ENCODE peak calls at places on chromosomes 3 and 15, in seven cellular contexts. One of them, this sample, is unnamed.

GRCh38 chr15:72782993-72783562 is 480 bp downstream of the ADPGK start:
- DNase-seq in Peyer's patch: peak; percentile 67
- DNase-seq in AG04450: no peak
- DNase-seq in HCT116: no peak
- DNase-seq in PC-3: peak; percentile 12
- DNase-seq in neural progenitor cell: no peak
- DNase-seq in endothelial cell of umbilical vein: no peak
- DNase-seq in this sample: no peak

GRCh38 chr15:83793069-83793468 is 139.1 kb downstream of the ADAMTSL3 start:
- DNase-seq in AG04450: no peak
- DNase-seq in PC-3: no peak
- DNase-seq in Peyer's patch: no peak
- DNase-seq in endothelial cell of umbilical vein: no peak
- DNase-seq in neural progenitor cell: no peak
- DNase-seq in HCT116: no peak
- DNase-seq in this sample: no peak

GRCh38 chr15:78761020-78761419 is 50.2 kb downstream of the ADAMTS7 start:
- DNase-seq in neural progenitor cell: no peak
- DNase-seq in Peyer's patch: peak; percentile 44
- DNase-seq in PC-3: no peak
- DNase-seq in AG04450: no peak
- DNase-seq in endothelial cell of umbilical vein: no peak
- DNase-seq in HCT116: no peak
- DNase-seq in this sample: no peak

GRCh38 chr3:126266291-126266840 is 86.0 kb upstream of the ALDH1L1 start:
- DNase-seq in neural progenitor cell: peak; percentile 63
- DNase-seq in AG04450: no peak
- DNase-seq in Peyer's patch: peak; percentile 44
- DNase-seq in endothelial cell of umbilical vein: no peak
- DNase-seq in HCT116: no peak
- DNase-seq in PC-3: no peak
- DNase-seq in this sample: no peak

GRCh38 chr15:47184003-47184404 is 533.3 kb upstream of the SEMA6D start:
- DNase-seq in AG04450: no peak
- DNase-seq in Peyer's patch: no peak
- DNase-seq in endothelial cell of umbilical vein: peak; percentile 62
- DNase-seq in HCT116: no peak
- DNase-seq in PC-3: no peak
- DNase-seq in neural progenitor cell: peak; percentile 67
- DNase-seq in this sample: peak; percentile 12

GRCh38 chr3:172629470-172629869 is 81.4 kb downstream of the NCEH1 start:
- DNase-seq in endothelial cell of umbilical vein: no peak
- DNase-seq in AG04450: no peak
- DNase-seq in Peyer's patch: no peak
- DNase-seq in neural progenitor cell: no peak
- DNase-seq in HCT116: no peak
- DNase-seq in PC-3: no peak
- DNase-seq in this sample: peak; percentile 49

GRCh38 chr3:25473246-25473645 is 45.2 kb downstream of the RARB start:
- DNase-seq in PC-3: no peak
- DNase-seq in AG04450: no peak
- DNase-seq in HCT116: no peak
- DNase-seq in neural progenitor cell: peak; percentile 15
- DNase-seq in Peyer's patch: no peak
- DNase-seq in endothelial cell of umbilical vein: no peak
- DNase-seq in this sample: no peak

GRCh38 chr3:127694467-127695215 is 21.9 kb downstream of the ABTB1 start:
- DNase-seq in neural progenitor cell: peak; percentile 51
- DNase-seq in AG04450: no peak
- DNase-seq in endothelial cell of umbilical vein: peak; percentile 36
- DNase-seq in HCT116: peak; percentile 38
- DNase-seq in PC-3: peak; percentile 72
- DNase-seq in Peyer's patch: no peak
- DNase-seq in this sample: no peak

GRCh38 chr3:142434503-142434902 is 13.3 kb downstream of the XRN1 start:
- DNase-seq in AG04450: no peak
- DNase-seq in HCT116: no peak
- DNase-seq in neural progenitor cell: no peak
- DNase-seq in endothelial cell of umbilical vein: peak; percentile 57
- DNase-seq in Peyer's patch: no peak
- DNase-seq in PC-3: no peak
- DNase-seq in this sample: no peak

GRCh38 chr3:28699283-28699682 is 350.7 kb upstream of the AZI2 start:
- DNase-seq in HCT116: no peak
- DNase-seq in neural progenitor cell: no peak
- DNase-seq in AG04450: no peak
- DNase-seq in PC-3: peak; percentile 28
- DNase-seq in endothelial cell of umbilical vein: no peak
- DNase-seq in Peyer's patch: no peak
- DNase-seq in this sample: no peak

GRCh38 chr3:179336345-179336929 is 11.1 kb upstream of the MFN1 start:
- DNase-seq in neural progenitor cell: no peak
- DNase-seq in AG04450: no peak
- DNase-seq in Peyer's patch: no peak
- DNase-seq in endothelial cell of umbilical vein: no peak
- DNase-seq in HCT116: no peak
- DNase-seq in PC-3: no peak
- DNase-seq in this sample: no peak

GRCh38 chr15:81781316-81781868 is 264.4 kb downstream of the MEX3B start:
- DNase-seq in neural progenitor cell: no peak
- DNase-seq in HCT116: no peak
- DNase-seq in endothelial cell of umbilical vein: no peak
- DNase-seq in Peyer's patch: no peak
- DNase-seq in AG04450: no peak
- DNase-seq in PC-3: no peak
- DNase-seq in this sample: no peak

GRCh38 chr3:132317229-132317948 is at the start of gene ACP3:
- DNase-seq in PC-3: peak; percentile 95
- DNase-seq in Peyer's patch: no peak
- DNase-seq in AG04450: peak; percentile 32
- DNase-seq in HCT116: peak; percentile 43
- DNase-seq in endothelial cell of umbilical vein: peak; percentile 10
- DNase-seq in neural progenitor cell: peak; percentile 31
- DNase-seq in this sample: peak; percentile 37

GRCh38 chr15:40982855-40983254 is 29.6 kb downstream of the CHAC1 start:
- DNase-seq in HCT116: no peak
- DNase-seq in endothelial cell of umbilical vein: peak; percentile 93
- DNase-seq in AG04450: peak; percentile 67
- DNase-seq in neural progenitor cell: no peak
- DNase-seq in PC-3: no peak
- DNase-seq in Peyer's patch: no peak
- DNase-seq in this sample: peak; percentile 44

GRCh38 chr15:58420579-58421043 is 11.2 kb upstream of the LIPC start:
- DNase-seq in AG04450: no peak
- DNase-seq in endothelial cell of umbilical vein: no peak
- DNase-seq in Peyer's patch: no peak
- DNase-seq in HCT116: no peak
- DNase-seq in neural progenitor cell: no peak
- DNase-seq in PC-3: no peak
- DNase-seq in this sample: no peak

GRCh38 chr3:43223670-43224364 is 62.5 kb upstream of the SNRK start:
- DNase-seq in endothelial cell of umbilical vein: peak; percentile 63
- DNase-seq in neural progenitor cell: no peak
- DNase-seq in PC-3: no peak
- DNase-seq in HCT116: no peak
- DNase-seq in AG04450: no peak
- DNase-seq in Peyer's patch: no peak
- DNase-seq in this sample: no peak
- TF ChIP-seq CTCF in endothelial cell of umbilical vein: peak; percentile 34
- TF ChIP-seq CTCF in neural progenitor cell: peak; percentile 10
- TF ChIP-seq CTCF in PC-3: peak; percentile 54
- TF ChIP-seq CTCF in HCT116: peak; percentile 22
- TF ChIP-seq CTCF in AG04450: peak; percentile 56
- TF ChIP-seq CTCF in Peyer's patch: peak; percentile 14
- TF ChIP-seq CTCF in this sample: peak; percentile 37

GRCh38 chr3:99909714-99910508 is 92.2 kb downstream of the CMSS1 start:
- DNase-seq in HCT116: no peak
- DNase-seq in Peyer's patch: no peak
- DNase-seq in endothelial cell of umbilical vein: peak; percentile 61
- DNase-seq in AG04450: no peak
- DNase-seq in neural progenitor cell: no peak
- DNase-seq in PC-3: peak; percentile 98
- DNase-seq in this sample: peak; percentile 51
- H3K27ac ChIP-seq in HCT116: peak overlapping the region; percentile 26
- H3K27ac ChIP-seq in Peyer's patch: no peak overlapping the region
- H3K27ac ChIP-seq in endothelial cell of umbilical vein: peak overlapping the region; percentile 42
- H3K27ac ChIP-seq in AG04450: no peak overlapping the region
- H3K27ac ChIP-seq in neural progenitor cell: no peak overlapping the region
- H3K27ac ChIP-seq in PC-3: peak overlapping the region; percentile 87
- H3K27ac ChIP-seq in this sample: peak overlapping the region; percentile 57

GRCh38 chr3:71926690-71927089 is 141.7 kb upstream of the PROK2 start:
- DNase-seq in AG04450: no peak
- DNase-seq in HCT116: no peak
- DNase-seq in Peyer's patch: no peak
- DNase-seq in endothelial cell of umbilical vein: no peak
- DNase-seq in PC-3: no peak
- DNase-seq in neural progenitor cell: no peak
- DNase-seq in this sample: no peak

GRCh38 chr3:71928215-71928614 is 143.3 kb upstream of the PROK2 start:
- DNase-seq in Peyer's patch: no peak
- DNase-seq in PC-3: no peak
- DNase-seq in AG04450: no peak
- DNase-seq in endothelial cell of umbilical vein: no peak
- DNase-seq in neural progenitor cell: no peak
- DNase-seq in HCT116: no peak
- DNase-seq in this sample: no peak

GRCh38 chr3:71927505-71928066 is 142.6 kb upstream of the PROK2 start:
- DNase-seq in endothelial cell of umbilical vein: no peak
- DNase-seq in HCT116: no peak
- DNase-seq in neural progenitor cell: no peak
- DNase-seq in AG04450: no peak
- DNase-seq in Peyer's patch: no peak
- DNase-seq in PC-3: no peak
- DNase-seq in this sample: no peak

GRCh38 chr3:71924721-71925120 is 139.8 kb upstream of the PROK2 start:
- DNase-seq in HCT116: no peak
- DNase-seq in neural progenitor cell: no peak
- DNase-seq in Peyer's patch: no peak
- DNase-seq in endothelial cell of umbilical vein: no peak
- DNase-seq in PC-3: no peak
- DNase-seq in AG04450: no peak
- DNase-seq in this sample: no peak

GRCh38 chr3:71926242-71926560 is 141.3 kb upstream of the PROK2 start:
- DNase-seq in endothelial cell of umbilical vein: no peak
- DNase-seq in PC-3: peak; percentile 74
- DNase-seq in Peyer's patch: peak; percentile 62
- DNase-seq in HCT116: peak; percentile 65
- DNase-seq in neural progenitor cell: peak; percentile 44
- DNase-seq in AG04450: no peak
- DNase-seq in this sample: no peak
- TF ChIP-seq CTCF in endothelial cell of umbilical vein: no peak
- TF ChIP-seq CTCF in PC-3: peak; percentile 84
- TF ChIP-seq CTCF in Peyer's patch: no peak
- TF ChIP-seq CTCF in HCT116: peak; percentile 77
- TF ChIP-seq CTCF in neural progenitor cell: peak; percentile 46
- TF ChIP-seq CTCF in AG04450: peak; percentile 23
- TF ChIP-seq CTCF in this sample: peak; percentile 46

DNA sequence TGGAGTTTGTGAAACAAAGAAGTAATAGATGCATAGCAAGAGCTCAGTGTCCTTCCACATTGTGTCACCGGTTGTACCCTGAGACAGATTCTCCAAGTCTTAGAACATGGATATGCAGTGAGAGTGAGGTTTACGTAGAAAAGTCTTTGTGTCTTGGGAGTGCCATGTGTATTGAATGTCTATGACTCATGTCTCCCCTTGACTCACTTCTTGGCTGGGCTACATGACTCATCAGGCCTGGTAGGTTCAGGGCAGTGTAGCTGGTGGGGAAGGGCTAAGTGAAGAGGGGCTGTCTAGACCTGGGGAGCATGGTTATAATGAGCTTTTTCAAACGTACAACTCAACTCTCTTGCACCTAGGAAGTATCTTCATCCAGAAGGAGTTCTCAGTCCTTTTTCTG is 167.4 kb downstream of the GAP43 start:
- DNase-seq in AG04450: peak; percentile 83
- DNase-seq in HCT116: peak; percentile 94
- DNase-seq in neural progenitor cell: no peak
- DNase-seq in endothelial cell of umbilical vein: peak; percentile 75
- DNase-seq in PC-3: peak; percentile 98
- DNase-seq in Peyer's patch: no peak
- DNase-seq in this sample: peak; percentile 98
- H3K27ac ChIP-seq in AG04450: peak overlapping the region; percentile 66
- H3K27ac ChIP-seq in HCT116: peak overlapping the region; percentile 46
- H3K27ac ChIP-seq in neural progenitor cell: no peak overlapping the region
- H3K27ac ChIP-seq in endothelial cell of umbilical vein: peak overlapping the region; percentile 55
- H3K27ac ChIP-seq in PC-3: peak overlapping the region; percentile 93
- H3K27ac ChIP-seq in Peyer's patch: no peak overlapping the region
- H3K27ac ChIP-seq in this sample: peak overlapping the region; percentile 95

DNA sequence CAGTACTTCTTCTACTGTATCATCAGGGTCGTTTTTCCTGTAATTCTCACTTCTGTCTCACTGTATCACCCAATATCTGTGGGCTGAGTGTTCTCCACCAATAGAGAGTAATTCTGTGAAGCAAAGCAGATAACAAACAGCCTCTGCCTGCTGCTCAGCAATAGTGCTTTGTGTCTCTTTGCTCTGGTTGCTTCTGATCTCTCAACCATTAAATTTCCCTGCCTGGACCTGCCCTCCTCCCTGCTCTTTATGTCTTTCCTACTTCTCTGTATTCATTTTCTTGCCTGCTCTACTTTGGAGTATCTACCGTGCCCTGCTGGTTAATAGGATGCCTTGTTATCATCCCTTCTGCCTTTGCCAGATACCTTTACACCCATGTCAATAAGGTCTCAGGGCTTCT is 102.9 kb upstream of the CGNL1 start:
- DNase-seq in neural progenitor cell: no peak
- DNase-seq in Peyer's patch: no peak
- DNase-seq in AG04450: no peak
- DNase-seq in PC-3: no peak
- DNase-seq in HCT116: no peak
- DNase-seq in endothelial cell of umbilical vein: no peak
- DNase-seq in this sample: no peak
- TF ChIP-seq CTCF in neural progenitor cell: no peak
- TF ChIP-seq CTCF in Peyer's patch: no peak
- TF ChIP-seq CTCF in AG04450: no peak
- TF ChIP-seq CTCF in PC-3: no peak
- TF ChIP-seq CTCF in HCT116: no peak
- TF ChIP-seq CTCF in endothelial cell of umbilical vein: no peak
- TF ChIP-seq CTCF in this sample: no peak

GRCh38 chr15:71667228-71667627 is 143.1 kb upstream of the NR2E3 start:
- DNase-seq in PC-3: no peak
- DNase-seq in Peyer's patch: no peak
- DNase-seq in AG04450: no peak
- DNase-seq in endothelial cell of umbilical vein: no peak
- DNase-seq in neural progenitor cell: no peak
- DNase-seq in HCT116: no peak
- DNase-seq in this sample: no peak
- H3K27ac ChIP-seq in PC-3: no peak overlapping the region
- H3K27ac ChIP-seq in Peyer's patch: no peak overlapping the region
- H3K27ac ChIP-seq in AG04450: no peak overlapping the region
- H3K27ac ChIP-seq in endothelial cell of umbilical vein: no peak overlapping the region
- H3K27ac ChIP-seq in neural progenitor cell: no peak overlapping the region
- H3K27ac ChIP-seq in HCT116: no peak overlapping the region
- H3K27ac ChIP-seq in this sample: no peak overlapping the region

GRCh38 chr3:143814358-143814968 is 33.8 kb downstream of the SLC9A9 start:
- DNase-seq in PC-3: no peak
- DNase-seq in AG04450: no peak
- DNase-seq in Peyer's patch: no peak
- DNase-seq in neural progenitor cell: no peak
- DNase-seq in endothelial cell of umbilical vein: no peak
- DNase-seq in HCT116: no peak
- DNase-seq in this sample: no peak
- TF ChIP-seq CTCF in PC-3: no peak
- TF ChIP-seq CTCF in AG04450: no peak
- TF ChIP-seq CTCF in Peyer's patch: no peak
- TF ChIP-seq CTCF in neural progenitor cell: no peak
- TF ChIP-seq CTCF in endothelial cell of umbilical vein: no peak
- TF ChIP-seq CTCF in HCT116: no peak
- TF ChIP-seq CTCF in this sample: no peak